ENCODE peak calls at places on chromosomes 6 and 20, in eight cellular contexts. T, G, A, D, J, I, S and O are unnamed samples.

GRCh38 chr6:144006731-144007454 is 1.2 kb downstream of the PLAGL1 start:
- DNase-seq in I (no peak), T (no peak), A (no peak), J (peak), S (no peak), G (no peak), D (peak), O (no peak)

GRCh38 chr6:788058-788457 is 95.1 kb upstream of the EXOC2 start:
- DNase-seq in S (no peak), J (no peak), D (no peak), I (no peak), G (no peak), T (no peak), A (no peak), O (no peak)

GRCh38 chr6:85403331-85404015 is 46.4 kb upstream of the NT5E start:
- DNase-seq in J (no peak), A (no peak), I (no peak), T (no peak), S (peak), D (peak), G (no peak), O (peak)

GRCh38 chr6:157774153-157775135 is 48.6 kb upstream of the SNX9 start:
- DNase-seq in D (no peak), I (no peak), T (no peak), J (no peak), S (no peak), G (no peak), A (no peak), O (no peak)

GRCh38 chr6:39401376-39401775 is 78.9 kb upstream of the KCNK16 start:
- DNase-seq in I (no peak), D (no peak), G (no peak), A (no peak), J (no peak), T (no peak), S (no peak), O (peak)

GRCh38 chr6:44002591-44003344 is 124.5 kb downstream of the MRPL14 start:
- DNase-seq in S (no peak), A (no peak), I (peak), D (peak), G (peak), T (peak), J (peak), O (peak)

GRCh38 chr20:41889125-41889870 is 271.1 kb upstream of the CHD6 start:
- DNase-seq in S (no peak), T (no peak), J (no peak), D (no peak), G (no peak), A (no peak), I (no peak), O (no peak)

GRCh38 chr6:42075159-42075838 is 25.0 kb downstream of the TAF8 start:
- DNase-seq in J (peak), D (peak), A (peak), S (no peak), T (peak), G (peak), I (peak), O (peak)